ENCODE peak calls at places on chromosomes 5 and 9, in six cellular contexts. S is transverse colon, F is tibial artery, T is AG09309, U is A549, W is heart left ventricle. X is an unnamed sample.

GRCh38 chr9:115884846-115885245 is 268.7 kb upstream of the PAPPA start:
- DNase-seq in T (no peak), S (no peak), U (no peak), W (no peak), F (no peak), X (no peak)

GRCh38 chr9:94860678-94861588 is 134.4 kb downstream of the AOPEP start:
- DNase-seq in T (peak; percentile 75), W (no peak), S (peak; percentile 59), F (no peak), U (no peak), X (peak; percentile 92)

GRCh38 chr5:154176191-154176590 is 14.3 kb upstream of the GALNT10 start:
- DNase-seq in W (no peak), U (no peak), S (no peak), T (no peak), F (no peak), X (peak; percentile 28)

GRCh38 chr5:64814073-64814472 is 45.3 kb downstream of the CWC27 start:
- DNase-seq in S (no peak), U (no peak), F (no peak), T (no peak), W (no peak), X (no peak)

GRCh38 chr9:128127568-128127989 is at the start of gene PTGES2:
- DNase-seq in F (peak; percentile 88), W (peak; percentile 93), T (peak; percentile 51), U (peak; percentile 88), S (peak; percentile 85), X (peak; percentile 29)

GRCh38 chr9:95067057-95067456 is 250.5 kb downstream of the FANCC start:
- DNase-seq in U (no peak), F (no peak), W (no peak), T (no peak), S (no peak), X (no peak)

GRCh38 chr5:78295035-78295961 is 800 bp upstream of the AP3B1 start:
- DNase-seq in F (peak; percentile 67), S (peak; percentile 58), U (peak; percentile 42), W (peak; percentile 33), T (no peak), X (no peak)

GRCh38 chr9:104767507-104767906 is 3.6 kb downstream of the NIPSNAP3B start:
- DNase-seq in W (no peak), S (no peak), T (no peak), F (no peak), U (no peak), X (no peak)

GRCh38 chr9:10282084-10282483 is 330.7 kb downstream of the PTPRD start:
- DNase-seq in W (no peak), T (no peak), F (no peak), U (no peak), S (no peak), X (no peak)

GRCh38 chr5:180825768-180826525 is 23.3 kb upstream of the MGAT1 start:
- DNase-seq in F (peak; percentile 82), W (no peak), T (no peak), U (no peak), S (peak; percentile 65), X (no peak)

GRCh38 chr5:101782352-101783087 is 513.6 kb downstream of the SLCO4C1 start:
- DNase-seq in U (no peak), F (no peak), T (no peak), W (no peak), S (no peak), X (no peak)

GRCh38 chr5:131541766-131542165 is 93.3 kb downstream of the RAPGEF6 start:
- DNase-seq in U (no peak), W (no peak), S (no peak), T (no peak), F (no peak), X (no peak)

GRCh38 chr5:169258372-169259000 is 42.5 kb downstream of the SLIT3 start:
- DNase-seq in T (peak; percentile 87), F (no peak), W (no peak), S (no peak), U (peak; percentile 40), X (peak; percentile 42)

GRCh38 chr9:34507966-34508365 is 14.8 kb downstream of the ENHO start:
- DNase-seq in T (no peak), S (no peak), W (no peak), U (no peak), F (peak; percentile 37), X (no peak)

GRCh38 chr5:143142596-143143435 is 260.7 kb downstream of the NR3C1 start:
- DNase-seq in T (peak; percentile 88), F (peak; percentile 85), U (no peak), S (no peak), W (peak; percentile 80), X (no peak)

GRCh38 chr9:72996106-72996505 is 43.3 kb upstream of the ALDH1A1 start:
- DNase-seq in U (peak; percentile 82), S (no peak), F (no peak), T (peak; percentile 11), W (no peak), X (no peak)

GRCh38 chr9:128909859-128910258 is 10.9 kb upstream of the PHYHD1 start:
- DNase-seq in U (no peak), T (no peak), W (no peak), S (no peak), F (no peak), X (no peak)

GRCh38 chr9:118170032-118170955 is 466.1 kb downstream of the TLR4 start:
- DNase-seq in W (peak; percentile 22), S (peak; percentile 15), F (no peak), U (peak; percentile 63), T (no peak), X (peak; percentile 34)

GRCh38 chr9:99052849-99053715 is 51.8 kb upstream of the TGFBR1 start:
- DNase-seq in F (no peak), T (no peak), W (no peak), U (no peak), S (no peak), X (no peak)

GRCh38 chr5:106956901-106957300 is 713.8 kb downstream of the EFNA5 start:
- DNase-seq in S (no peak), W (no peak), U (no peak), T (no peak), F (no peak), X (no peak)

GRCh38 chr9:33676746-33677505 is 118.4 kb upstream of the PRSS3 start:
- DNase-seq in U (peak; percentile 60), T (no peak), W (peak; percentile 31), S (peak; percentile 13), F (peak; percentile 65), X (no peak)

GRCh38 chr5:3262451-3262850 is 333.2 kb upstream of the IRX1 start:
- DNase-seq in T (no peak), W (no peak), S (no peak), F (no peak), U (no peak), X (no peak)

GRCh38 chr9:91711755-91712591 is 238.1 kb downstream of the ROR2 start:
- DNase-seq in U (no peak), T (no peak), S (peak; percentile 56), W (no peak), F (no peak), X (no peak)

GRCh38 chr5:161549106-161549505 is 2.6 kb upstream of the GABRB2 start:
- DNase-seq in S (no peak), W (no peak), T (no peak), U (peak; percentile 10), F (no peak), X (peak; percentile 6)

GRCh38 chr9:31185831-31186230 is 1198.6 kb upstream of the ACO1 start:
- DNase-seq in S (no peak), W (no peak), F (no peak), T (no peak), U (no peak), X (no peak)

GRCh38 chr5:132386644-132387286 is 17.3 kb downstream of the SLC22A5 start:
- DNase-seq in U (peak; percentile 80), W (peak; percentile 75), F (peak; percentile 83), S (peak; percentile 81), T (no peak), X (no peak)

GRCh38 chr5:181160144-181160754 is 12.9 kb downstream of the OR2V2 start:
- DNase-seq in W (peak; percentile 55), F (no peak), S (peak; percentile 53), U (peak; percentile 84), T (no peak), X (no peak)

GRCh38 chr9:21795483-21795882 is 7.0 kb upstream of the MTAP start:
- DNase-seq in S (no peak), U (no peak), T (no peak), F (no peak), W (no peak), X (no peak)

GRCh38 chr9:21788752-21789151 is 13.7 kb upstream of the MTAP start:
- DNase-seq in U (no peak), F (no peak), T (no peak), W (no peak), S (no peak), X (no peak)

DNA sequence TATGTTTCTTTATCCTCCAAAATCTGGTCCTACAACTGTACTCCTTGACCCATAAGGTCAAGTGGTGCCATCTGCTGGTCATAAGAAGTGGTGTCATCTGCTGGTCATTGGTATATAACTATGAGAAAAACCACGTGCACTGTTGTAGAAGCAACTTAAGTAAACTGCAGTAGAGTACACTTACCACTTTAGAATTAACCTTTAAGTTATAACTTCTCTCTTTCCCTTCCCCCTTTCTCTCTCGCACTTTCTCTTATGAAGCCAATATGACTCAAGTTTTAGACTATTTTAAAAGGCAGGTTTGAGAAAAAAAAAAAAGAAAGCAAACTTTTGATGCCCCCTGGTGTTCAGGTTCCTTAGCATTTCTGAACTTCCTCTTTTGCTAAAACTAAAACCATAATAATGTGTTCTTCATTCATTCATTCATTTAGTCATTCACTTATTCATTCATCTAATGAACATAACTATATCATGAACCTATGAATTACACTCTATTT is 12.8 kb upstream of the MTAP start:
- DNase-seq in F (no peak), T (peak; percentile 83), U (peak; percentile 96), W (peak; percentile 29), S (peak; percentile 49), X (peak; percentile 93)
- H3K4me3 ChIP-seq in F (no peak overlapping the region), T (peak overlapping the region; percentile 9), U (peak overlapping the region; percentile 27), W (peak overlapping the region; percentile 20), S (peak overlapping the region; percentile 29), X (peak overlapping the region; percentile 21)

GRCh38 chr5:56686337-56687198 is 128.8 kb upstream of the MAP3K1 start:
- DNase-seq in T (no peak), S (peak; percentile 14), F (no peak), W (no peak), U (no peak), X (no peak)
- H3K4me3 ChIP-seq in T (no peak overlapping the region), S (no peak overlapping the region), F (no peak overlapping the region), W (no peak overlapping the region), U (no peak overlapping the region), X (no peak overlapping the region)

DNA sequence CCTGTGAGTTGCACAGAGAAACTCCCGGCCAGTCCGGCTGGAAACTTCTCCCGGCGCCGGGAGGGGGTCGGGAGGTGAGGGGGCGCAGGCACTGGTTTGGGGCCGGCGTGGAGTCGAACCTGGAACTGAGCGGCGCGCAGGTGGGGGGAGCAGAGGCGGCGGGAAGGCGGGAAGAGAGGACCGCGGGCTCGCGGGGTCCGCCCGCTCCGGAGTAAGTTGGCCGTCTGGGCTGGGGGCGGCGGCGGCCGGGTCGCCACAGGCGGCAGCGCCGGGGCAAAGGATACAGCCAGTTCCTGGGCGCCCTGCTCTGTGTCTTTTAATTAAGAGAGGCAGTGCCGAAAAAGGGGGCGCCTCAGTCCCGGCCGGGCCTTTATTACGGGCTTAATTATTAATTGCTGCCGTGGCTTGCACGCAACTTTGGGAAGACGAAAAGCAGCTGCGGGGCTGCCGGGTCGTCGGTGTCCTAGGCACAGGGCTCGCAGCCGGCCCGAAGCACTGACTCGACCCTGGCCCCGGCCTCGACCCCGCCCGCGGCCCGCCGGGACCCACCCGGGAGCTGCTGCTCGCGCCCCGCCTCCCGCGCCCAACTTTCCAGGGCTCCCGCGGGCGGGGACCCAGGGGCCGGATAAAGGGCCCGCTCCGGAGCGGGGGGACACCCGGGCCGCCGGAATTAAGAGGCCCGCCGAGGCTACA is 1.1 kb downstream of the NTNG2 start:
- DNase-seq in W (no peak), U (no peak), S (no peak), T (no peak), F (no peak), X (no peak)
- H3K4me3 ChIP-seq in W (peak overlapping the region; percentile 69), U (peak overlapping the region; percentile 95), S (peak overlapping the region; percentile 80), T (peak overlapping the region; percentile 78), F (peak overlapping the region; percentile 77), X (peak overlapping the region; percentile 54)

GRCh38 chr9:136088939-136089696 is 6.0 kb downstream of the NACC2 start:
- DNase-seq in T (no peak), U (no peak), S (no peak), W (peak; percentile 41), F (peak; percentile 66), X (no peak)
- H3K4me3 ChIP-seq in T (no peak overlapping the region), U (no peak overlapping the region), S (no peak overlapping the region), W (no peak overlapping the region), F (peak overlapping the region; percentile 21), X (no peak overlapping the region)

X was measured in astrocyte of the cerebellum.